ENCODE peak calls at places on chromosomes 5 and 9, in eight cellular contexts. M is Peyer's patch, I is IMR-90, N is right lobe of liver, P is heart left ventricle, B is Panc1, S is left lung, R is neural progenitor cell. J is an unnamed sample.
A peak's percentile ranks its signal among the peaks of the same experiment; 100 is the strongest.

GRCh38 chr9:121634800-121635261 is 16.6 kb upstream of the DAB2IP start:
- DNase-seq in M (no peak), I (peak; percentile 13), N (no peak), P (no peak), B (no peak), S (no peak), R (peak; percentile 79), J (no peak)

GRCh38 chr5:44390332-44390731 is 1.1 kb upstream of the FGF10 start:
- DNase-seq in M (no peak), I (no peak), N (no peak), P (no peak), B (no peak), S (no peak), R (no peak), J (no peak)

GRCh38 chr5:66551920-66552319 is 44.3 kb upstream of the MAST4 start:
- DNase-seq in M (no peak), I (no peak), N (no peak), P (no peak), B (no peak), S (no peak), R (no peak), J (no peak)

GRCh38 chr5:142439208-142439607 is 114.4 kb upstream of the SPRY4 start:
- DNase-seq in M (no peak), I (no peak), N (no peak), P (no peak), B (no peak), S (no peak), R (no peak), J (no peak)

GRCh38 chr9:110875275-110875674 is 163.0 kb downstream of the LPAR1 start:
- DNase-seq in M (no peak), I (no peak), N (peak; percentile 43), P (peak; percentile 34), B (no peak), S (peak; percentile 71), R (peak; percentile 44), J (no peak)

GRCh38 chr5:150674376-150674821 is 13.3 kb downstream of the MYOZ3 start:
- DNase-seq in M (no peak), I (no peak), N (no peak), P (no peak), B (no peak), S (no peak), R (no peak), J (no peak)

GRCh38 chr9:32709871-32710270 is 73.5 kb upstream of the TMEM215 start:
- DNase-seq in M (no peak), I (no peak), N (no peak), P (no peak), B (no peak), S (no peak), R (no peak), J (no peak)

GRCh38 chr5:113213551-113213971 is 221.2 kb downstream of the TSSK1B start:
- DNase-seq in M (no peak), I (no peak), N (no peak), P (no peak), B (no peak), S (no peak), R (peak; percentile 90), J (no peak)

GRCh38 chr9:83444110-83444509 is 94.1 kb downstream of the FRMD3 start:
- DNase-seq in M (no peak), I (no peak), N (no peak), P (peak; percentile 77), B (no peak), S (no peak), R (no peak), J (no peak)

GRCh38 chr9:131483319-131484050 is 19.2 kb upstream of the POMT1 start:
- DNase-seq in M (no peak), I (no peak), N (no peak), P (peak; percentile 87), B (no peak), S (peak; percentile 25), R (no peak), J (no peak)

GRCh38 chr5:135141303-135142268 is 107.6 kb upstream of the PITX1 start:
- DNase-seq in M (no peak), I (peak; percentile 33), N (no peak), P (no peak), B (no peak), S (no peak), R (no peak), J (no peak)

GRCh38 chr5:81450940-81451339 is 57.0 kb upstream of the ACOT12 start:
- DNase-seq in M (no peak), I (peak; percentile 16), N (no peak), P (no peak), B (peak; percentile 59), S (no peak), R (no peak), J (no peak)

GRCh38 chr5:67730917-67731474 is 484.6 kb upstream of the PIK3R1 start:
- DNase-seq in M (no peak), I (no peak), N (no peak), P (no peak), B (no peak), S (no peak), R (peak; percentile 13), J (no peak)
- H3K27ac ChIP-seq in M (no peak overlapping the region), I (no peak overlapping the region), N (no peak overlapping the region), P (no peak overlapping the region), B (no peak overlapping the region), S (no peak overlapping the region), R (peak overlapping the region; percentile 76), J (no peak overlapping the region)

DNA sequence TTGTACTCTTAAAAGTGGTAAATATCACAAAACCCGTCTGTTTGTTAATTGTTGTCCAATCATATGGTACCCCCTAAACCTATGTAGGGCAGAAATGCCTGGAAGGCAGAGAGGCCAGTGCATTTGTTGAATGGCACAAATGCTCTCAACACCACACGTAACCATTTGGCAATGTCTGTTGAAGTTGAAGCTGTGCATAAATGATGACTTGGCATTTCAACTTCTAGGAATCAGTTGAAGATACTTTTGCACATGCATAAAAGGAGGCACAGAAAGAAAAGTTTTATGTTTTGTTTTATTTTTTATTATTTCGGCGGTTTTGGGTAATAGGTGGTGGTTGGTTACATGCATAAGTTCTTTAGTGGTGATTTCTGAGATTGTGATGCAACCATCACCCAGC is 246.6 kb downstream of the TAF11L14 start:
- DNase-seq in M (no peak), I (no peak), N (no peak), P (no peak), B (no peak), S (no peak), R (no peak), J (no peak)
- H3K9me3 ChIP-seq in M (peaks cover 5% of the 10 kb centered on the region), I (no peaks in the 10 kb centered on the region), N (no peaks in the 10 kb centered on the region), P (no peaks in the 10 kb centered on the region), B (no peaks in the 10 kb centered on the region), S (no peaks in the 10 kb centered on the region), R (no peaks in the 10 kb centered on the region), J (no peaks in the 10 kb centered on the region)

DNA sequence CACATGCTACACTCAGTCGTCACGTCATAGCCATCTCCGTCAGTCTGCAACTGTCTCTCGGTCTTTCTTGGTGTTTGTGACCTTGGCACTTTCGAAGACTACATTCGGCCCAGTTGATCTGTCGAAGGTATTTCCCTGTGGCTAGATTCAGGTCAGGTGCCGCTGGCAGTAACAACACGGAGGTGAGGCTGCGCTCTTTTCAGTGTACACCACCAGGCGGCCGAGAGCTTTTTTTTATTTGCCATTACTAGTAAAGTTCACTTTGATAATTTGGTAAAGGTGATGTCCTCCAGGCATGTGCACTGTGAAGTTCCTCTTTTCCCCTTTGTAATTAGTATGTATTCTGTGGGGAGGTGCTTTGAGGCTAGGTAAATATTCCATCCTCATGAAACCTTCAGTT is 49.7 kb downstream of the RNF130 start:
- DNase-seq in M (no peak), I (no peak), N (no peak), P (no peak), B (no peak), S (no peak), R (no peak), J (no peak)
- TF ChIP-seq CTCF in M (no peak), I (no peak), N (no peak), P (no peak), B (no peak), S (no peak), R (peak; percentile 4), J (no peak)

DNA sequence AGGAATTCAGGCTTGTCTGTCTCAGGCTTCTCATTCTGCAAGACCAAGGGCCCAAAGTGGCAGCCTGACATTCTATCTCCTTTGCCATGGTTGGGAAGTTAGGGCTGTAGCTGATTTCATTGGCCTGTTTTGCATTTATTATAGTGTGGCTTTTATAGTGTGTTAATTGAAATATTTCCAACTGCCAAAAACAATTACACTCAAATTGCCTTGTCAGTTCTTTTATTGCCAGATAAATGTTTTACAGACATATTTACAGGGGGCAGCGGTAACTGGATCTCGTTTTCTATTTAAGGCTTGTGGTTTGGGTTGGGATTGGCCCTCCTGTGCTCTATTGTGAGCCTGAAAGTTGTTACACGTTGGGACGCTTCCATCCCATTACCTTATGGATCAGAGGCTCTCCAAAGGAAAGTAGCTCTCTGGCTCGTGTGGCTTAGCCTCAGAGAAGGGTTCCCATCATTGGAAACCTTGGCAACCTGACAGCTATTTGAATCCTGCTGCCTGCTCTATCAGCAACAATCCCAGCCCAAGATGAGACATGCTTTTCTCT is 20.8 kb downstream of the DNAI1 start:
- DNase-seq in M (no peak), I (no peak), N (no peak), P (no peak), B (no peak), S (no peak), R (peak; percentile 41), J (no peak)
- H3K27ac ChIP-seq in M (no peak overlapping the region), I (no peak overlapping the region), N (no peak overlapping the region), P (no peak overlapping the region), B (no peak overlapping the region), S (no peak overlapping the region), R (no peak overlapping the region), J (no peak overlapping the region)

GRCh38 chr5:177568326-177568725 is 14.0 kb upstream of the FAM193B start:
- DNase-seq in M (no peak), I (no peak), N (no peak), P (no peak), B (no peak), S (no peak), R (no peak), J (no peak)
- H3K9me3 ChIP-seq in M (no peaks in the 10 kb centered on the region), I (no peaks in the 10 kb centered on the region), N (no peaks in the 10 kb centered on the region), P (no peaks in the 10 kb centered on the region), B (no peaks in the 10 kb centered on the region), S (no peaks in the 10 kb centered on the region), R (no peaks in the 10 kb centered on the region), J (no peaks in the 10 kb centered on the region)

DNA sequence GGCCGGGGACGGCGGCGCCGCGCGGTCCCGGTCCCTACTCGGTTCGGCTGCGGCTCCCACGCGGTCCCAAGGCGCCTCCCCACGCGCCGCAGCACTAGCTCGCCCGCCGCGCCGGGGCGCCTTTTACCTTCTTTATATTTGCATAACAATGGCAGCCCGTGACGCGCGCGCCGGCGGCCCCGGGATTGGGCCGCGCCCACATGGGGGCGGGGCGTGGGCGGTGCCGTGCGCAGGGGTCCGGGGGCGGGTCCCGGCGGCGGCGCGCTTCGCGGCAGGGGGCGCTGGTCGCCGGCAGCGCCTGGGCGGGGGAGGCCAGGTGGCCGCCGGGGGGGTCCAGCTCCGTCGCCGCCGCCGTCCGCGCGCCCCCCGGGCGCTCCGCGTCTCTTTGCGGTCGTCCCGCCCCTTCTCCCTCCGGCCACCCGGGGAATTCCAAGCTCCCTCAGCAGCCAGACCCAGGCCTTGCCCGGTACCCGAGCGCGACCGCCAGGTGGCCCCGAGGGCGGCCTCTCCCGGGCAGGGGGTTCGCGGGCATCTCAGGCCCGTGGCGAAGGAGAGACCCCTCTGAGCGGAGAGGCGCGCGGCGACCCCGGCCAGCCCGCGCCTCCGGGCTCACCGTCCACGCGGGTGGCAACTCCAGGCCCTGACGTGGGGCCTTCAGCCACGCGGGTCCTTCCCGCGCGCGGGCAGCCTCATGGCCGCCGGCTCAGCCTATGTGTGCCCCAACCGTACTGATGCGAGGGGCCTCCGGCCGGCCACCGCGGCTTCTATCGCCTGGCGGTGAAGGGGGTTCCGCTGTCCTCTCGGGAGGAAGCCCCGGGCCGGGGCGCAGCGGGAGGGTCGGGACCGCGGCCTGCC is at the start of gene NRARP:
- DNase-seq in M (peak; percentile 95), I (peak; percentile 64), N (peak; percentile 80), P (peak; percentile 92), B (no peak), S (peak; percentile 95), R (peak; percentile 94), J (peak; percentile 92)
- TF ChIP-seq CTCF in M (peak; percentile 35), I (peak; percentile 53), N (peak; percentile 40), P (peak; percentile 42), B (peak; percentile 83), S (peak; percentile 71), R (peak; percentile 71), J (peak; percentile 60)

GRCh38 chr5:72042097-72042496 is 65.2 kb upstream of the MAP1B start:
- DNase-seq in M (no peak), I (no peak), N (no peak), P (no peak), B (no peak), S (no peak), R (no peak), J (no peak)
- H3K27ac ChIP-seq in M (no peak overlapping the region), I (no peak overlapping the region), N (no peak overlapping the region), P (no peak overlapping the region), B (no peak overlapping the region), S (no peak overlapping the region), R (no peak overlapping the region), J (no peak overlapping the region)